ENCODE peak calls at places on chromosome 19, in six cellular contexts. Q is sigmoid colon, X is stomach, G is body of pancreas, A is tibial nerve, O is IMR-90. Y is an unnamed sample.

GRCh38 chr19:50022823-50023222 is 2.3 kb downstream of the VRK3 start:
- DNase-seq in Q (no peak), X (no peak), G (no peak), A (no peak), O (no peak), Y (no peak)

GRCh38 chr19:14826006-14826405 is 9.0 kb downstream of the OR7A5 start:
- DNase-seq in Q (no peak), X (no peak), G (no peak), A (no peak), O (no peak), Y (no peak)

GRCh38 chr19:33399745-33400681 is 26.5 kb downstream of the CEBPG start:
- DNase-seq in Q (peak), X (no peak), G (no peak), A (no peak), O (no peak), Y (no peak)

GRCh38 chr19:45278087-45278486 is 27.0 kb downstream of the MARK4 start:
- DNase-seq in Q (no peak), X (no peak), G (no peak), A (no peak), O (no peak), Y (no peak)

GRCh38 chr19:5452594-5453565 is 2.3 kb upstream of the ZNRF4 start:
- DNase-seq in Q (no peak), X (no peak), G (no peak), A (no peak), O (peak), Y (no peak)

GRCh38 chr19:45070214-45070613 is 6.1 kb downstream of the ZNF296 start:
- DNase-seq in Q (no peak), X (no peak), G (no peak), A (no peak), O (no peak), Y (no peak)

GRCh38 chr19:17555929-17556813 is 722 bp downstream of the COLGALT1 start:
- DNase-seq in Q (peak), X (peak), G (peak), A (peak), O (peak), Y (peak)

GRCh38 chr19:926595-927043 is 784 bp downstream of the ARID3A start:
- DNase-seq in Q (no peak), X (peak), G (peak), A (peak), O (no peak), Y (no peak)

GRCh38 chr19:46745521-46746280 is at the start of gene FKRP:
- DNase-seq in Q (no peak), X (peak), G (no peak), A (no peak), O (no peak), Y (no peak)

GRCh38 chr19:35363711-35364425 is 5.6 kb downstream of the FFAR3 start:
- DNase-seq in Q (no peak), X (peak), G (no peak), A (no peak), O (no peak), Y (no peak)

GRCh38 chr19:53357821-53358581 is 7.5 kb upstream of the ZNF525 start:
- DNase-seq in Q (no peak), X (no peak), G (no peak), A (no peak), O (no peak), Y (no peak)

GRCh38 chr19:728011-728410 is 19.3 kb downstream of the PALM start:
- DNase-seq in Q (no peak), X (no peak), G (no peak), A (no peak), O (no peak), Y (no peak)

GRCh38 chr19:17178291-17178690 is 36.9 kb upstream of the USE1 start:
- DNase-seq in Q (no peak), X (no peak), G (no peak), A (no peak), O (no peak), Y (no peak)

GRCh38 chr19:14165986-14166385 is 29.6 kb upstream of the ASF1B start:
- DNase-seq in Q (no peak), X (no peak), G (no peak), A (no peak), O (no peak), Y (no peak)

GRCh38 chr19:31331536-31331935 is 17.7 kb downstream of the TSHZ3 start:
- DNase-seq in Q (peak), X (peak), G (no peak), A (no peak), O (no peak), Y (no peak)

GRCh38 chr19:31139871-31140505 is 209.2 kb downstream of the TSHZ3 start:
- DNase-seq in Q (no peak), X (no peak), G (no peak), A (no peak), O (peak), Y (peak)

GRCh38 chr19:38519168-38519567 is 85.7 kb downstream of the RYR1 start:
- DNase-seq in Q (no peak), X (no peak), G (no peak), A (no peak), O (no peak), Y (no peak)

GRCh38 chr19:14843587-14843986 is 5.1 kb downstream of the OR7A10 start:
- DNase-seq in Q (no peak), X (no peak), G (no peak), A (no peak), O (no peak), Y (no peak)

GRCh38 chr19:53961523-53962345 is 1.0 kb upstream of the CACNG8 start:
- DNase-seq in Q (no peak), X (no peak), G (no peak), A (no peak), O (no peak), Y (no peak)

GRCh38 chr19:36141039-36141914 is 1.4 kb downstream of the CAPNS1 start:
- DNase-seq in Q (peak), X (peak), G (peak), A (peak), O (peak), Y (peak)

GRCh38 chr19:13181747-13182388 is 31.7 kb downstream of the IER2 start:
- DNase-seq in Q (peak), X (peak), G (peak), A (peak), O (peak), Y (no peak)

GRCh38 chr19:38736036-38736412 is 8.2 kb downstream of the CAPN12 start:
- DNase-seq in Q (peak), X (peak), G (peak), A (no peak), O (no peak), Y (peak)

GRCh38 chr19:47381653-47382279 is 32.7 kb downstream of the DHX34 start:
- DNase-seq in Q (no peak), X (peak), G (no peak), A (no peak), O (no peak), Y (no peak)

GRCh38 chr19:52662631-52663030 is 24.5 kb upstream of the ZNF83 start:
- DNase-seq in Q (no peak), X (no peak), G (no peak), A (no peak), O (no peak), Y (no peak)

GRCh38 chr19:275958-276646 is 15.1 kb downstream of the PLPP2 start:
- DNase-seq in Q (no peak), X (no peak), G (no peak), A (no peak), O (no peak), Y (no peak)

GRCh38 chr19:4093643-4094175 is 27.0 kb upstream of the ZBTB7A start:
- DNase-seq in Q (no peak), X (no peak), G (no peak), A (no peak), O (no peak), Y (no peak)

GRCh38 chr19:45767881-45768643 is 990 bp downstream of the SIX5 start:
- DNase-seq in Q (peak), X (peak), G (peak), A (peak), O (peak), Y (peak)

GRCh38 chr19:14405758-14406644 is 13.1 kb downstream of the DDX39A start:
- DNase-seq in Q (peak), X (peak), G (peak), A (peak), O (peak), Y (peak)

GRCh38 chr19:35665157-35665556 is 1.2 kb upstream of the UPK1A start:
- DNase-seq in Q (peak), X (no peak), G (no peak), A (no peak), O (no peak), Y (no peak)

GRCh38 chr19:54271106-54271505 is 9.8 kb downstream of the LILRB2 start:
- DNase-seq in Q (peak), X (no peak), G (no peak), A (peak), O (no peak), Y (peak)

GRCh38 chr19:51338563-51339312 is 3.2 kb downstream of the VSIG10L start:
- DNase-seq in Q (peak), X (peak), G (peak), A (peak), O (peak), Y (peak)

GRCh38 chr19:55383789-55384575 is at the start of gene TMEM238:
- DNase-seq in Q (peak), X (peak), G (peak), A (no peak), O (peak), Y (no peak)
- TF ChIP-seq CTCF in Q (no peak), X (no peak), G (peak), A (peak), O (peak), Y (no peak)

GRCh38 chr19:42286349-42287016 is 15.4 kb upstream of the PRR19 start:
- DNase-seq in Q (peak), X (peak), G (peak), A (no peak), O (peak), Y (no peak)
- H3K4me3 ChIP-seq in Q (peak), X (peak), G (no peak), A (no peak), O (no peak), Y (no peak)

DNA sequence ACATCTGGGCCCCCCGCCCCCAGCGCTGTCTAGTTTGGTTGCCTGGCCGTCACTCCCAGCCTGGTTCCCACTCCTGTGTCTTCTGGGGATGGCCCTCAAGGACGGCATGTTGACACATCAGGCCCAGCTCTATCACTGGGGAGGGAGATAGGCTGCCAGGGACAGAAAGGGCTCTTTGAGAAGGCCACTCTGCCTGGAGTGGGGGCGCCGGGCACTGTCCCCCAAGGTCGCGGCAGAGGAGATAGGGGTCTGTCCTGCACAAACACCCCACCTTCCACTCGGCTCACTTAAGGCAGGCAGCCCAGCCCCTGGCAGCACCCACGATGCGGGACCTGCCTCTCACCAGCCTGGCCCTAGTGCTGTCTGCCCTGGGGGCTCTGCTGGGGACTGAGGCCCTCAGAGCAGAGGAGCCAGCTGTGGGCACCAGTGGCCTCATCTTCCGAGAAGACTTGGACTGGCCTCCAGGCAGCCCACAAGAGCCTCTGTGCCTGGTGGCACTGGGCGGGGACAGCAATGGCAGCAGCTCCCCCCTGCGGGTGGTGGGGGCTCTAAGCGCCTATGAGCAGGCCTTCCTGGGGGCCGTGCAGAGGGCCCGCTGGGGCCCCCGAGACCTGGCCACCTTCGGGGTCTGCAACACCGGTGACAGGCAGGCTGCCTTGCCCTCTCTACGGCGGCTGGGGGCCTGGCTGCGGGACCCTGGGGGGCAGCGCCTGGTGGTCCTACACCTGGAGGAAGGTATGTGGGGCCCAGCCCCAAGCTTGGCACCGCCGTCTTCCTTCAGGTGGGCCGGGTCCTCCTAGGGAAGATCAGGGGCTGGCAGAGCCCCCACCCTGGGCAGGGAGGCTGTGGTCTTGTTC is at the start of gene AMH:
- DNase-seq in Q (no peak), X (no peak), G (no peak), A (no peak), O (no peak), Y (no peak)
- TF ChIP-seq POLR2A in Q (no peak), X (no peak), G (no peak), A (no peak), O (no peak), Y (no peak)

DNA sequence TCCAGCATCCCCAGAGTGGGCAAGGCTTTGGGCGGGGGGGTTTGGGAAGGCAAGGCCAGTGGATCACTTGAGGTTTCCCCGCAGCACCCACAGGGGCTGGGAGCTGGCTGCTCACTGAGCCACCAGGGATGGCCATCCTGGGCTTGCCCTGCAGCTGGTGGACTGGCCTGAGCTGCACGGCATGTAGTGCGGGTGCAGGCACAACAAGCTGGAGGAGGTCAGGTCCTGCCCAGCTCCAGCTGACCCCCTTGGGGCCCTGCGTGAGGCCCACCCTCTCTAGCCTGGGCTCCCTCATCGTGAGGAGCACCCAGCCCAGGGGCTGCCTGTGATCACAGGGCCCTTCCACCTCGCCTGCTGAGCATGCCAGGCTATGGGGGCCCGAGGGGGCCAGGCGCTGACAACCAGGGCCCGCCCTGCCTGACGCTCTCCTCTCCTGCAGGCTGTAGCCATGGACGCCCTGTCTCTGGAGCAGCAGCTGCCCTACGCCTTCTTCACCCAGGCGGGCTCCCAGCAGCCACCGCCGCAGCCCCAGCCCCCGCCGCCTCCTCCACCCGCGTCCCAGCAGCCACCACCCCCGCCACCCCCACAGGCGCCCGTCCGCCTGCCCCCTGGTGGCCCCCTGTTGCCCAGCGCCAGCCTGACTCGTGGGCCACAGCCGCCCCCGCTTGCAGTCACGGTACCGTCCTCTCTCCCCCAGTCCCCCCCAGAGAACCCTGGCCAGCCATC is 22.9 kb downstream of the COMP start:
- DNase-seq in Q (no peak), X (no peak), G (no peak), A (no peak), O (no peak), Y (no peak)
- TF ChIP-seq CTCF in Q (no peak), X (no peak), G (no peak), A (no peak), O (no peak), Y (no peak)

DNA sequence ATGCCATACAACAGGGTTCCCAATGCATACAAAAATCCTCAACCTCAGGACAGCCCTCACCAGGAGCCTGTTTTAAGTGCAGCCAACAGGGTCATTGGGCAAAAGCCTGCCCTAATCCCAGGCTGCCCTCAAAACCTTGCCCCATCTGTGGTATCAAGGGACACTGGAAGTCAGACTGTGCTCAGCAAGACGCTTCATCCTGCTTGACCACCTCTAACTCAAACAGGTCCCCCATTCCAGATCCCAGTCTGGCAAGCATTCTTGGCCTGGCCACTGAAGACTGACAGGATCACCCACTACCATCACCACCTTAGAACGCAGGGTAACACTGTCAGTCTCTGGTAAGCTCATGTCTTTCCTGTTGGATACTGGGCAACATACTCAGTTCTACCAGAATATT is 15.0 kb upstream of the ZSCAN4 start:
- DNase-seq in Q (no peak), X (no peak), G (no peak), A (no peak), O (no peak), Y (no peak)
- H3K4me3 ChIP-seq in Q (no peak), X (no peak), G (no peak), A (no peak), O (no peak), Y (no peak)

DNA sequence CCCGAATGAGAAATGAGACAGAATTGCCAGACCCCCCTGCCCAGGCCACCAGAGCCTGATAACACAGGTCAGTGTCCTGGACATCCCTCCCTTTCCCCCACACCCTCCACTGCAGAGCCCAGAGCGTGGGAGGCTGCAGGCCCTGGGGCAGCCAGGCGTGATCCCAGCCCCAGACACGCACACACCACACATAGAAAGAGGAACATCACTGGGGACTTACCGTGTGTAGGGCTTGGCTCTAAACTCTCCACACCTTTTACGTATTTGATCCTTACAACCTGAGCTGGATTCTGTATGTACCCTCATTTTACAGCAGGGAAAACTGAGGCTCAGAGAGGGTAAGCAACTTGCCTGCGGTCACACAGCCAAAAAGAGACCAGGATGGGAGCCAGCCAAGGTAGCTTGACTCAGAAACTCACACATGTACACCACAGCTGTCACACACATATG is 334 bp upstream of the ANGPTL6 start:
- DNase-seq in Q (no peak), X (no peak), G (no peak), A (no peak), O (no peak), Y (no peak)
- TF ChIP-seq POLR2A in Q (no peak), X (no peak), G (no peak), A (no peak), O (no peak), Y (no peak)

GRCh38 chr19:56155124-56155687 is 14.1 kb downstream of the ZNF444 start:
- DNase-seq in Q (no peak), X (no peak), G (peak), A (no peak), O (no peak), Y (no peak)
- TF ChIP-seq CTCF in Q (peak), X (no peak), G (peak), A (no peak), O (peak), Y (no peak)

DNA sequence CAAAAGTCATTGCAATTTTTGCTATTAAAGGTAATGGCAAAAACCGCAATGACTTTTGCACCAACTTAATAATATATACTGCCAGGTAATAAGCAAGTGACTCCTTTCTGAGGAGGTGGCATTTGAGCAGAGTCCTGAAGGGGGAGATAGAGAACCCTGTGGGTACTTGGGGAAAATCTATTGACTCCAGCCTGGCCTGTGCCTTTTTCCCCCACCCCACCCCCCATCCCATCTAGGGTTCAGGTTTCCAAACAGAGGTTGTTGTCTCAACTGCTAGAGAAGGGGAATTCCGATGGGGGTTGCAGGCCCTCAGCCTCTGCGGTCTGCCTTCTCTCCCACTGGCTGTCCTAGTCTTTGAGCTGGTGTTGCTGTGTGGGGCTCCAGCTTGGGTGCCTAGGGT is 11.5 kb downstream of the S1PR2 start:
- DNase-seq in Q (no peak), X (no peak), G (no peak), A (no peak), O (peak), Y (no peak)
- H3K4me3 ChIP-seq in Q (no peak), X (no peak), G (no peak), A (no peak), O (no peak), Y (no peak)

GRCh38 chr19:7631577-7631976 is 1.9 kb downstream of the PCP2 start:
- DNase-seq in Q (no peak), X (no peak), G (no peak), A (no peak), O (no peak), Y (no peak)
- TF ChIP-seq POLR2A in Q (no peak), X (no peak), G (no peak), A (no peak), O (no peak), Y (no peak)

Y was measured in lower leg skin.